ENCODE peak calls at places on chromosomes 1 and 21, in four cellular contexts. W is mucosa of descending colon, X is BJ, I is foreskin fibroblast. P is an unnamed sample.

GRCh38 chr1:156748670-156749428 is 2.6 kb downstream of the HDGF start:
- DNase-seq in X (no peak), I (peak; percentile 80), W (peak; percentile 83), P (no peak)

GRCh38 chr1:35062518-35063196 is 16.5 kb upstream of the ZMYM1 start:
- DNase-seq in W (no peak), I (peak; percentile 13), X (no peak), P (no peak)

GRCh38 chr1:94539496-94539895 is 2.1 kb downstream of the F3 start:
- DNase-seq in X (no peak), I (peak; percentile 66), W (no peak), P (no peak)

GRCh38 chr1:183871142-183871541 is 66.2 kb downstream of the RGL1 start:
- DNase-seq in W (no peak), I (peak; percentile 72), X (peak; percentile 12), P (peak; percentile 56)

GRCh38 chr1:207084701-207085180 is 3.9 kb upstream of the C4BPB start:
- DNase-seq in W (no peak), X (no peak), I (peak; percentile 68), P (peak; percentile 41)

GRCh38 chr1:31238986-31239613 is 587 bp downstream of the NKAIN1 start:
- DNase-seq in I (peak; percentile 44), W (no peak), X (no peak), P (no peak)

GRCh38 chr1:22747021-22747734 is 36.5 kb downstream of the EPHB2 start:
- DNase-seq in W (no peak), I (peak; percentile 79), X (no peak), P (peak; percentile 63)

GRCh38 chr1:182802006-182802798 is 12.6 kb downstream of the NPL start:
- DNase-seq in I (no peak), X (no peak), W (no peak), P (no peak)

GRCh38 chr1:87206444-87206843 is 122.2 kb upstream of the LMO4 start:
- DNase-seq in W (no peak), X (no peak), I (no peak), P (no peak)

GRCh38 chr1:30617161-30617560 is 106.2 kb downstream of the MATN1 start:
- DNase-seq in I (no peak), W (no peak), X (no peak), P (no peak)

GRCh38 chr1:1461721-1462317 is 9.7 kb upstream of the ATAD3B start:
- DNase-seq in X (no peak), W (no peak), I (no peak), P (no peak)

GRCh38 chr1:193111641-193112090 is 6.5 kb upstream of the GLRX2 start:
- DNase-seq in I (peak; percentile 96), X (peak; percentile 51), W (no peak), P (peak; percentile 69)

GRCh38 chr1:30977105-30977504 is 68.5 kb upstream of the SDC3 start:
- DNase-seq in W (no peak), X (no peak), I (peak; percentile 69), P (peak; percentile 31)

GRCh38 chr1:45863117-45863670 is 59.8 kb downstream of the MAST2 start:
- DNase-seq in I (peak; percentile 27), X (no peak), W (no peak), P (no peak)

GRCh38 chr1:28395181-28395580 is 25.6 kb downstream of the PHACTR4 start:
- DNase-seq in X (no peak), W (no peak), I (no peak), P (no peak)

GRCh38 chr1:1440941-1441888 is 5.7 kb downstream of the VWA1 start:
- DNase-seq in W (no peak), I (peak; percentile 61), X (no peak), P (no peak)

GRCh38 chr1:95021794-95022193 is 51.0 kb downstream of the ALG14 start:
- DNase-seq in X (no peak), W (no peak), I (peak; percentile 48), P (no peak)

GRCh38 chr21:42216726-42217572 is 2.0 kb upstream of the ABCG1 start:
- DNase-seq in X (no peak), W (no peak), I (no peak), P (no peak)

GRCh38 chr1:37958690-37959089 is 11.8 kb upstream of the INPP5B start:
- DNase-seq in I (peak; percentile 79), X (peak; percentile 86), W (no peak), P (peak; percentile 64)

GRCh38 chr1:41767534-41767933 is 151.2 kb downstream of the HIVEP3 start:
- DNase-seq in W (no peak), X (no peak), I (peak; percentile 61), P (no peak)

GRCh38 chr1:235725493-235725892 is 75.9 kb upstream of the GNG4 start:
- DNase-seq in W (no peak), I (no peak), X (peak; percentile 22), P (no peak)

GRCh38 chr1:235952950-235953615 is 86.4 kb upstream of the LYST start:
- DNase-seq in I (no peak), X (no peak), W (no peak), P (no peak)

DNA sequence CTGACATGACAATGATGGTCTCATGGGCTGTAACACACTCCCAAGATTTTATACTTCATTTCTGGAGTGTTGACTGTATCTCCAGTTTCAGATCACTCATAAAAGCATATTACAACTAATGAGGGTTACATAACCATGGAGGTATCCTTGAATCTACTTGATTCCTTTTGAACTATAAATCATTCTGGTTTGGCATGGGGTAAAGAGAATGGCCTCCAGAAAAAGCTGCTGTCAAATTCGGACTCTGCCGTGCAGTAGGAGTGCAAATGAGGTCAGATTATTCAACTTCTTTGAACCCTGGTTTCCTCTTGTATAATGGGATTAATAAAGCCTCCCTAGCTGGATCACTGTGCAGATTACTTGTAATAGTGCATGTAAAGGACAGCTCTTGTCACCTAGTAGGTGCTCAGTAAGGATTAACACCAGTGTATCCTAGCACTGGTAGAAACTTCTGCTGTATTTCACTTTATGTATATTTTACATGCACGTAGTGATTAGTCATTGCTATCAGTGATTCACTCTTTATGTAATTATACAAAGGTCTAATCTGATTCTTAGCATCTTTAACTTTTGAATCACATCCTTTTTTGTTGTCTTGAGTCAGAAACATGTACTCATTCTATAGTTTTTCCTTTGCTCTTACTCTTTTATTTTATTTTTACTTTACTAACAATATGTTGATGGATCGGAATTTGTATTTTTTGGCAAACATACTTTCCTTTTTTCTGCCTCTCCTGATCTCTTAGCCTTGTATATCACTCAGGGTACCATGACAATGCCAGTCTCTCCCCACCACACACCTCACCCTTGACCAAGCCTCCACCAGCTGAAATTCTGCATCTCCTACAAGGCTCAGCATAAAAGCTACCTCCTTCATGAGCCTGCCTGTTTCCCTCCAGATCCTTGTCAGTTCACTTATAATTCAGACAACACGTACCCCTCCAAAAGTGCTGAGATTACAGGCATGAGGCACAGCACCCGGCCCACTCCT is 3.2 kb downstream of the LRRC8C start:
- DNase-seq in W (no peak), X (peak; percentile 22), I (peak; percentile 67), P (peak; percentile 45)
- H3K4me3 ChIP-seq in W (no peak overlapping the region), X (no peak overlapping the region), I (no peak overlapping the region), P (no peak overlapping the region)

DNA sequence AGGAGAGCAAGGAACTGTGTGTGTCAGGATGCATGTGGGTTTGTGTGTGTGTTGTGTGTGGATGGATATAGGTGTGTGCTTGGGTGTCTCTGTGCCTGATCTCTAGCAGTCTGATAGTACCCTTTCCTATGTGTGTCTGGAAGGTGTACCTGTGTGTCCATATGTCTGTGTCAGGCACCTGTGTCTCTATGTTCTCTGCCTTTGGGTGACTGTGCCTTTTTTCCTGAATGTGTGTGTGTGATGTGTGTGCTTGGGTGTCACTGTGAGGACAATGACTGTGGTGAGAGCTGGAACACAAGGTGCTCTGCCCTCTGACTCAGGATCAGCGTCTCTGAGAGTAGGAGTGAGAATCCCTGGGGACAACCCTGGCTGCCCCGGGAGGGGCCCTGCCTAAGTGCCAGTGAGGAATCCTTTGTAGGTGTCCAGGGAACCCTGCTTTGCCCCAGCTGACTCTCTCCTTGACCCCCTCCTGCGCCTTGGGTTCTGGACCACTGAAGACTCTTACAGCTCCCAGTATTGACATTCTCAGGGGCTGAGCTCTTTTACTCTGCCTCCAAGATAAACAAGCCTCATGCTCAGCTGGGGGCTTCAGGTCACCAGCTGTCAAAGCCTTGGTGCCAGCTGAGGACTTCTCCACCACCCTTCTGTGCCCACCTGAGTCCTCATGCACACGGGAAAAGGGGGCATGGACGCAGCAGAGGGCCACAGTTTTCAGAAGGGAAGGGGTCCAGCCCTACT is 710 bp upstream of the EFNA3 start:
- DNase-seq in X (no peak), I (peak; percentile 23), W (peak; percentile 54), P (no peak)
- H3K4me3 ChIP-seq in X (no peak overlapping the region), I (no peak overlapping the region), W (no peak overlapping the region), P (peak overlapping the region; percentile 29)

GRCh38 chr1:231055271-231055670 is 15.2 kb upstream of the FAM89A start:
- DNase-seq in X (no peak), I (no peak), W (no peak), P (no peak)

GRCh38 chr1:231050395-231050794 is 10.3 kb upstream of the FAM89A start:
- DNase-seq in X (no peak), W (no peak), I (no peak), P (no peak)

GRCh38 chr1:231052777-231053176 is 12.7 kb upstream of the FAM89A start:
- DNase-seq in X (no peak), I (no peak), W (no peak), P (no peak)

GRCh38 chr1:231057410-231057809 is 17.4 kb upstream of the FAM89A start:
- DNase-seq in X (no peak), I (no peak), W (no peak), P (no peak)

DNA sequence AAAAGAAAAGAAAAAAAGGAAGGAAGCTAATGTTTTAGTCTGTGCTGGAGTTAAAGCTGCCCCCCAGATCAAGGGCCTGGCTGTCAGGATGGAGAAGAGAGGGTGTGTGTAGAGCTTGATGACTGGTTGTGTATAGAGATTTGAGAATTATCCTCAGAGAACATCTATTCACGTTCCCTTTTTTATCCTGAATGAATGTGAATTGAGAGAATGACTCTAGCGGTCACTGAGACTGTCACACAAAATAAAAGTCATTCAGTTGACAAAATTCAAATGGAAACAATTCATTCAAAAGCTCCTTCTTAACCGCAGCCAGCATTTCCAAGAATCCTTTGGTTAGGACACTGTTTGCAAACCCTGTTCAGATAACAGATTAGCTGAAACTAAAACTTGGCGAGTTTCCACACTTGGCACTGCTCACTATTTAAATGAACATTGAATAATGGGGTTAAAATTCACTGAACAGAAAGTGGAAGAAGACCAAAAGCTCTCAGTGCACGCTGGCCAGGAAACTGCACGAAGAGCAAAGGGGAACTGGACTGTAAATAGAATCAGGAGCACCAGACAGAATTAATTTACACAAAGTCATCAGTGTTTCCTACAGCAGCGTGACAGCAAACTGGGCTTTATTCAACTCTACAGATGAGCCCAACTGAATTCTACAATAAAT is 13.6 kb upstream of the FAM89A start:
- DNase-seq in X (peak; percentile 18), W (no peak), I (peak; percentile 78), P (peak; percentile 29)
- H3K4me3 ChIP-seq in X (no peak overlapping the region), W (no peak overlapping the region), I (no peak overlapping the region), P (no peak overlapping the region)

GRCh38 chr1:56535949-56536348 is 43.4 kb downstream of the PLPP3 start:
- DNase-seq in X (no peak), I (no peak), W (no peak), P (no peak)

GRCh38 chr1:56535362-56535761 is 44.0 kb downstream of the PLPP3 start:
- DNase-seq in I (no peak), X (no peak), W (no peak), P (no peak)

GRCh38 chr1:56539403-56539802 is 40.0 kb downstream of the PLPP3 start:
- DNase-seq in X (no peak), W (no peak), I (no peak), P (no peak)

GRCh38 chr1:56540467-56540866 is 38.9 kb downstream of the PLPP3 start:
- DNase-seq in X (no peak), W (no peak), I (no peak), P (no peak)

DNA sequence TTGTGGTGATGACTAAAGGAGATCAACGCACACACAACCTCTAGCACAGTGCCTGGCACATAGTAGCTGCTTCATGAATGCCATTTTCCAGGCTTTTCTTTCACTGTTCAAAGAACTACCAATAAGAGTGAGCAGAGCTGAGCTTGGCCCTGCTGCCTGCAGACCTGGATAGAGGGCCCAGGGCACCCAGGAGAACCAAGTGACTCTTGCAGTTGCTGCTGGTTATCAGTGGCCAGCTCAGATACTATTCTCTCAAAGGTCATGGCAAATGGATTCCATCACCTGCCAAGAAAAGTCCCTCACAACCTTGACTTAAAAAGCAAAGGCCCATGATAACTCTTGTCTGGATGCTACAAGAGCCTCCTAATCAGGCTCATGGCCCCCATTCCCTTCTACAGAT is 41.7 kb downstream of the PLPP3 start:
- DNase-seq in W (no peak), I (no peak), X (no peak), P (no peak)
- H3K4me3 ChIP-seq in W (no peak overlapping the region), I (no peak overlapping the region), X (no peak overlapping the region), P (no peak overlapping the region)